ENCODE peak calls at places on chromosomes 12 and 14, in ten cellular contexts. J is effector memory CD8-positive, alpha-beta T cell; X is NCI-H2081; C is NCI-H1436; G is type B pancreatic cell; A is stimulated activated CD4-positive, alpha-beta T cell treated with anti-CD3 and anti-CD28 coated beads, Interleukin-1b, Interleukin-23, amount 100 ng/mL, for 1 hour; Z is foreskin fibroblast; E is anterior cingulate cortex; L is NCI-H2029; F is SK-N-SH. K is an unnamed sample.

GRCh38 chr14:81323621-81324400 is 76.3 kb downstream of the STON2 start:
- DNase-seq in C (peak), A (no peak), Z (no peak), L (no peak), E (no peak), X (no peak), G (no peak), J (no peak), F (no peak), K (peak)

GRCh38 chr12:3034067-3034750 is 43.0 kb upstream of the TSPAN9 start:
- DNase-seq in E (peak), F (peak), X (peak), A (no peak), L (peak), Z (peak), G (no peak), C (peak), J (no peak), K (peak)

GRCh38 chr14:66009104-66009503 is 477.1 kb upstream of the CCDC196 start:
- DNase-seq in L (no peak), E (no peak), F (no peak), J (no peak), A (no peak), X (no peak), C (no peak), Z (peak), G (no peak), K (no peak)

GRCh38 chr14:85590784-85591183 is 60.8 kb downstream of the FLRT2 start:
- DNase-seq in J (no peak), A (no peak), F (no peak), X (no peak), E (no peak), C (no peak), L (no peak), G (no peak), Z (no peak), K (no peak)

GRCh38 chr14:76919431-76919810 is 93.2 kb downstream of the LRRC74A start:
- DNase-seq in L (no peak), G (no peak), A (no peak), Z (no peak), J (no peak), C (no peak), X (no peak), E (no peak), F (no peak), K (peak)

GRCh38 chr12:121963341-121964018 is 45.1 kb downstream of the CFAP251 start:
- DNase-seq in J (no peak), X (no peak), E (no peak), F (no peak), L (no peak), A (no peak), C (no peak), G (no peak), Z (no peak), K (no peak)

GRCh38 chr14:91501951-91502930 is 7.9 kb downstream of the PPP4R3A start:
- DNase-seq in E (no peak), X (no peak), A (no peak), C (no peak), L (no peak), Z (no peak), F (no peak), J (no peak), G (no peak), K (no peak)

GRCh38 chr12:95574030-95574429 is 22.8 kb upstream of the USP44 start:
- DNase-seq in J (no peak), X (no peak), A (no peak), L (no peak), Z (no peak), E (no peak), G (no peak), C (no peak), F (no peak), K (no peak)

GRCh38 chr14:85241022-85241880 is 288.7 kb upstream of the FLRT2 start:
- DNase-seq in X (peak), A (no peak), G (no peak), C (no peak), L (no peak), Z (no peak), E (no peak), F (no peak), J (no peak), K (peak)

GRCh38 chr12:55965941-55966407 is at the start of gene PMEL:
- DNase-seq in A (no peak), C (no peak), E (no peak), L (no peak), G (no peak), F (peak), J (no peak), Z (no peak), X (no peak), K (peak)

K was measured in T47D.